ENCODE peak calls at places on chromosomes 1 and 21, in four cellular contexts. A, W, T and B are unnamed samples.

GRCh38 chr1:167166703-167167100 is 54.0 kb upstream of the POU2F1 start:
- DNase-seq in A (no peak), W (no peak), T (no peak), B (no peak)

GRCh38 chr1:201646623-201647022 is 107.7 kb downstream of the NAV1 start:
- DNase-seq in A (no peak), W (no peak), T (no peak), B (no peak)

GRCh38 chr1:147480565-147480935 is 60.8 kb upstream of the BCL9 start:
- DNase-seq in A (no peak), W (no peak), T (no peak), B (no peak)

GRCh38 chr1:92747735-92748134 is 37.2 kb downstream of the EVI5 start:
- DNase-seq in A (no peak), W (no peak), T (peak), B (no peak)

GRCh38 chr1:153515504-153516394 is 20.0 kb downstream of the S100A6 start:
- DNase-seq in A (peak), W (no peak), T (no peak), B (no peak)

GRCh38 chr21:31573217-31573616 is 86.3 kb upstream of the SOD1 start:
- DNase-seq in A (no peak), W (no peak), T (no peak), B (no peak)

GRCh38 chr1:170407601-170408000 is 124.4 kb upstream of the GORAB start:
- DNase-seq in A (no peak), W (no peak), T (no peak), B (no peak)

GRCh38 chr1:82160903-82161302 is 360.2 kb downstream of the ADGRL2 start:
- DNase-seq in A (no peak), W (no peak), T (no peak), B (no peak)

GRCh38 chr1:228984646-228985631 is 249.7 kb downstream of the RHOU start:
- DNase-seq in A (no peak), W (no peak), T (no peak), B (no peak)

GRCh38 chr1:205809942-205810345 is 3.1 kb downstream of the SLC41A1 start:
- DNase-seq in A (no peak), W (no peak), T (no peak), B (no peak)

GRCh38 chr21:26405735-26406361 is 167.2 kb downstream of the CYYR1 start:
- DNase-seq in A (no peak), W (peak), T (peak), B (peak)

GRCh38 chr1:221829327-221830011 is 87.6 kb upstream of the DUSP10 start:
- DNase-seq in A (no peak), W (no peak), T (peak), B (peak)

GRCh38 chr1:239997160-239997514 is 94.5 kb upstream of the FMN2 start:
- DNase-seq in A (no peak), W (no peak), T (no peak), B (no peak)
- H3K4me3 ChIP-seq in A (no peak), W (peak), T (no peak), B (no peak)

DNA sequence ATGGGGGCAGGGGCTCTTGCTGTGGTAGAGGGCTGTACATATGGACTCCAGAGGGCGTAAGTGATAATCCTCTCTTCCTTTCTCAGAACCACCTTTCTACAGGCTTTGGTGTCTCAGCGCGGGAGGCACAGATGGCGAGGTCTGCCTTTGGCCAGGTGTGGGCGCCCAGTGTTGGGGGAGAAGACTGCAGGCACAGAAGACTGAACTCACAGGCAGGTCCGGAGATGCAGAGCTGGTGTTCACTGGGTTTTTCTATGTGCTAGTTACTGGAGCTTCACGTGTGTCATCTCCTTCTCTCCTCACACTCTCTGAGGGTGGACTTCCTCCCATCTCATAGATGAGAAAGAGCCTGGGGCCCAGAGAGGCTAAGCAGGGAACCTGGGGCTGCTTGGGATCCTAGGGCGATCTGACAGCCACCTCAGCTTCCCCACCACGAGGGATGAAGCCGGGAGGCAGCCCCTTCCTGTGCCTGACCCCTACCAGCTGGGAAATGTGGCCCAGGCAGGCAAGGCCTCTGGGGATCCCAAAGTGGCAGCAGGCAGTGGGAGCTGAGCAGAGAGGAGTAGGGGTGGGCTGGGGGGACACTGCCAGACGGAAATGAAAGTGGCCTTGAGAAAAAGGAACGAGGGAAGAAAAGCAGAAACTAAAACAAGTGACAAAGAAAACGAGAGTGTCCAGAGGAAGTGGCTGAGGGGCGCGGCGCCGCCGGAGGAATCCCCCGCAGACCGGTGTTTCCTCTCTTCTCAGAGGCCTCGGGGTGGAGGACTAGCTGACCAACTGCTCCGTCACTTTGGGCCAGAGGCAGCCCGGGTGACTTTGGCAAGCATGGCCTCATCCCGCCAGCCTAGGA is 191.6 kb downstream of the HIVEP3 start:
- DNase-seq in A (peak), W (peak), T (no peak), B (no peak)
- TF ChIP-seq CTCF in A (no peak), W (peak), T (no peak), B (no peak)

DNA sequence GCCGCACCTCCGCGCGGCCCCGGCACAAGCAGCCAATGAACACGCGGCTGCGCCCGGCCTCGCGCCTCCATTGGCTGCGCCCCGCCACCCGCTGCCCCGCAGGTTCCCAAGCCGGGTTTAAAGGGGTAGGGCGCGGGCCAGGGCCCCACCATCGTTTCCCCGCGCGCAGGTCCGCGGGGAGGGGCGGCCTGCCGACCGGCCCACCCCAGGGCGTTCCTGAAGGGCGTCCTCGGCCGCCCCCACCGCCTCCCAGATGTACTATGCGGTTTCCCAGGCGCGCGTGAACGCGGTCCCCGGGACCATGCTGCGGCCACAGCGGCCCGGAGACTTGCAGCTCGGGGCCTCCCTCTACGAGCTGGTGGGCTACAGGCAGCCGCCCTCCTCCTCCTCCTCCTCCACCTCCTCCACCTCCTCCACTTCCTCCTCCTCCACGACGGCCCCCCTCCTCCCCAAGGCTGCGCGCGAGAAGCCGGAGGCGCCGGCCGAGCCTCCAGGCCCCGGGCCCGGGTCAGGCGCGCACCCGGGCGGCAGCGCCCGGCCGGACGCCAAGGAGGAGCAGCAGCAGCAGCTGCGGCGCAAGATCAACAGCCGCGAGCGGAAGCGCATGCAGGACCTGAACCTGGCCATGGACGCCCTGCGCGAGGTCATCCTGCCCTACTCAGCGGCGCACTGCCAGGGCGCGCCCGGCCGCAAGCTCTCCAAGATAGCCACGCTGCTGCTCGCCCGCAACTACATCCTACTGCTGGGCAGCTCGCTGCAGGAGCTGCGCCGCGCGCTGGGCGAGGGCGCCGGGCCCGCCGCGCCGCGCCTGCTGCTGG is at the start of gene OLIG1:
- DNase-seq in A (no peak), W (peak), T (peak), B (no peak)
- H3K4me3 ChIP-seq in A (peak), W (peak), T (no peak), B (no peak)

GRCh38 chr1:32770741-32771548 is 46.2 kb downstream of the YARS1 start:
- DNase-seq in A (no peak), W (no peak), T (no peak), B (no peak)
- TF ChIP-seq CTCF in A (no peak), W (no peak), T (no peak), B (no peak)

DNA sequence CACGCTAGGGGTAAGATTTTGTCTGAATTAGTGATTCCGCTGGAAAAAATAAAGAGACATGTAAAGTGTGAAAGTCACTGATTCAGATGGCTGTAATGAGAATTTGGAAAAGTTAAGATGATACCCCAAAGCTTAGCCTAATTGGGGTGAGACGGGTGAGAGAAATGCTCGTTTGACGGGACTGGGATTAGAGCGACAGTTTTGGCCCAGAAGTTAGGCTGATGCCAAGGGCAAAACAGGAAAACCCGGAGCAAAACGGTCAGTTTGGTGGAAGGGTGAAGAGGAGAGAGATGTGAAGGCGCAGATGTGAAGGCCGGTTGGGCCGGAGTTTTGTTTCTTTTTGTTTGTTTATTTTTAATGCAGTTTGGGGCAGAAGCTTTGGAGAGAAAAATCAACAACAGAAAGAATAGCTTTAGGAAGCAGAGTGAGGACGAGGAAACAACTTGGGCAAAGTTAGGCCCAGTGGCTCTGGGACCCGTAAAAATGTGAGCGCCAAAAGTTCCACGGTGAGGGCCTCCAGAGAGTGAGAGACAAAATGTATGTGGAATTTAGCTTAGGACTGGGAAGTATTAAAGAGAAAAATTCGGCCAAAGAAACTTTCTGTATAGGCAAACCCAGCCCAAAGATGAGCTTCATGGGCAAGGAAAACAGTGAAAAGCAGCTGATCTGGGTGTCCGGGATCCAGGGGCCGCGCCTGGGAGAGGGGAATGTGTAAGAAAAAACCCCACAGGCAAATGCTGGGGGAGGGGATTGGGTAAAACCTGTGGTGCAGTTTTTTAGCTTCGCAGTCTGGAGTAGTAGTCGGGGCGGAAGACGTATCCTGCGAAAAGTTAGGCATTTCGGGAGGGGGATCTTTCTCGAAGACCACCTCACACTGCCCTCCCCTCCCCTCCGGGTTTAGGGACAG is 1.2 kb downstream of the DMRTA2 start:
- DNase-seq in A (no peak), W (peak), T (no peak), B (no peak)
- H3K4me3 ChIP-seq in A (no peak), W (peak), T (no peak), B (no peak)

GRCh38 chr1:169196566-169196965 is 90.1 kb downstream of the ATP1B1 start:
- DNase-seq in A (no peak), W (no peak), T (peak), B (no peak)

GRCh38 chr1:169193191-169193850 is 86.8 kb downstream of the ATP1B1 start:
- DNase-seq in A (no peak), W (no peak), T (peak), B (no peak)
- TF ChIP-seq CTCF in A (no peak), W (no peak), T (no peak), B (no peak)

DNA sequence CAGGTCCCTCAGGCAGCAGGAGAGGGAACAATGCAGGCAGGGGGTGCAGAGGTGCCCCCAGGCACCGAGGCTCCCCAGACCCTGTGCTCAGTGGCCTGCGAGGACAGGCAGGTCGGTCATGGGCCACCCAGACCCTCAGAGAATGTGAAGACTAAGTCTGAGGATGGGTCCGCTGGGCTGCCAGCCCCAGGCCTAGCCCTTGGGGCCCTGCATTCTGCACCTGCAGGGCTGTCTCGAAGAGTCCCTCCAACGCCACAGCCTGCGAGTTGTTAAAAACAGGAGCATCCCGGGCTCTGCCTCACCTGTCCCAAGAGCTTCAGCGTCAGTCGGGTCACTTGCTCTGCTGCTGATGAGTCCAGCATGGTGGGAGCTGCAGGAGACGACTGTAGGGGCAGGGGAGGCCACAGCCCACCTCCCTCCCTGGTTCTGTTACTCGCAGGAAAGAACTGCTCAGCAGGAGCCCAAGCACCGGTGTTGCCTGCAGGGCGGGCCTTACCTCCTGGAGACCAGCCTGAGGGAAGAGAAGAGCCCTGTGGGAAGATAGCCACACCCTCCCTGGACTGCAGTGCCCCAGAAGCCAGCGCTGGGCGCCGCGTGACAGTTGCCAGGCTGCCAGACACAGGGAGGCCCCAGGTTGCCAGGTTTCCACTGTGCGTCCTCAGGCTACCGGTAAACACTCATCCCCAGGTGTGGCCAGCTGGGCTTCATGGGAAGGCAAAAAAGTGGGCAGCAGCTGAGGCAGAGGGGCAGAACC is 5.8 kb downstream of the C21orf58 start:
- DNase-seq in A (no peak), W (peak), T (no peak), B (no peak)
- H3K4me3 ChIP-seq in A (no peak), W (peak), T (no peak), B (no peak)

GRCh38 chr1:110339427-110340206 is 440 bp downstream of the RBM15 start:
- DNase-seq in A (peak), W (peak), T (peak), B (no peak)
- TF ChIP-seq CTCF in A (no peak), W (no peak), T (peak), B (peak)